ENCODE peak calls at places on chromosomes 2 and 18, in eight cellular contexts. D, T, A, S, M, W, G and C are unnamed samples.

GRCh38 chr2:38115216-38116012 is 39.5 kb upstream of the CYP1B1 start:
- DNase-seq in D (peak), T (peak), A (peak), S (peak), M (peak), W (peak), G (peak), C (peak)

GRCh38 chr2:66389651-66390131 is 45.2 kb upstream of the MEIS1 start:
- DNase-seq in D (peak), T (peak), A (peak), S (no peak), M (no peak), W (no peak), G (no peak), C (no peak)

GRCh38 chr2:154910701-154911100 is 212.2 kb downstream of the KCNJ3 start:
- DNase-seq in D (no peak), T (no peak), A (no peak), S (no peak), M (no peak), W (no peak), G (no peak), C (no peak)

GRCh38 chr2:136008205-136008865 is 22.9 kb upstream of the DARS1 start:
- DNase-seq in D (no peak), T (no peak), A (peak), S (no peak), M (no peak), W (no peak), G (peak), C (no peak)

GRCh38 chr18:59823611-59824195 is 76.1 kb upstream of the PMAIP1 start:
- DNase-seq in D (peak), T (peak), A (peak), S (peak), M (peak), W (no peak), G (peak), C (peak)

GRCh38 chr2:127570282-127571250 is 35.1 kb downstream of the MYO7B start:
- DNase-seq in D (no peak), T (no peak), A (no peak), S (no peak), M (no peak), W (no peak), G (no peak), C (no peak)

GRCh38 chr2:147364597-147364996 is 480.2 kb upstream of the ACVR2A start:
- DNase-seq in D (no peak), T (no peak), A (no peak), S (no peak), M (no peak), W (no peak), G (no peak), C (no peak)

GRCh38 chr2:63890678-63891077 is 49.0 kb downstream of the UGP2 start:
- DNase-seq in D (no peak), T (no peak), A (no peak), S (no peak), M (no peak), W (no peak), G (no peak), C (no peak)

GRCh38 chr2:69099541-69099940 is 86.6 kb downstream of the ANTXR1 start:
- DNase-seq in D (no peak), T (no peak), A (no peak), S (peak), M (no peak), W (no peak), G (no peak), C (no peak)

GRCh38 chr2:27291865-27292264 is 9.6 kb downstream of the TRIM54 start:
- DNase-seq in D (peak), T (peak), A (no peak), S (no peak), M (peak), W (no peak), G (no peak), C (no peak)

GRCh38 chr2:25305809-25306208 is 35.9 kb downstream of the DNMT3A start:
- DNase-seq in D (no peak), T (no peak), A (no peak), S (no peak), M (no peak), W (no peak), G (peak), C (peak)

GRCh38 chr2:36704475-36705150 is 8.1 kb downstream of the VIT start:
- DNase-seq in D (no peak), T (no peak), A (no peak), S (no peak), M (no peak), W (no peak), G (no peak), C (no peak)

GRCh38 chr2:27262379-27263286 is at the start of gene SLC30A3:
- DNase-seq in D (peak), T (peak), A (peak), S (peak), M (peak), W (no peak), G (peak), C (no peak)

GRCh38 chr2:66574701-66575624 is 140.0 kb downstream of the MEIS1 start:
- DNase-seq in D (peak), T (peak), A (peak), S (peak), M (peak), W (no peak), G (peak), C (peak)

GRCh38 chr2:55418072-55418471 is 1.6 kb downstream of the CCDC88A start:
- DNase-seq in D (no peak), T (no peak), A (no peak), S (peak), M (no peak), W (no peak), G (no peak), C (no peak)

GRCh38 chr2:27518113-27518781 is 21.6 kb downstream of the GCKR start:
- DNase-seq in D (no peak), T (no peak), A (no peak), S (no peak), M (no peak), W (no peak), G (no peak), C (no peak)

GRCh38 chr2:174336403-174337336 is 1.9 kb downstream of the SP9 start:
- DNase-seq in D (peak), T (peak), A (peak), S (peak), M (peak), W (no peak), G (no peak), C (no peak)

GRCh38 chr2:8636691-8637636 is 44.9 kb upstream of the ID2 start:
- DNase-seq in D (no peak), T (peak), A (no peak), S (no peak), M (peak), W (no peak), G (no peak), C (no peak)

GRCh38 chr2:65300134-65300771 is 72.6 kb downstream of the ACTR2 start:
- DNase-seq in D (no peak), T (no peak), A (peak), S (no peak), M (no peak), W (peak), G (peak), C (peak)
- H3K27ac ChIP-seq in D (no peak), T (no peak), A (peak), S (no peak), M (no peak), W (peak), G (peak), C (no peak)

DNA sequence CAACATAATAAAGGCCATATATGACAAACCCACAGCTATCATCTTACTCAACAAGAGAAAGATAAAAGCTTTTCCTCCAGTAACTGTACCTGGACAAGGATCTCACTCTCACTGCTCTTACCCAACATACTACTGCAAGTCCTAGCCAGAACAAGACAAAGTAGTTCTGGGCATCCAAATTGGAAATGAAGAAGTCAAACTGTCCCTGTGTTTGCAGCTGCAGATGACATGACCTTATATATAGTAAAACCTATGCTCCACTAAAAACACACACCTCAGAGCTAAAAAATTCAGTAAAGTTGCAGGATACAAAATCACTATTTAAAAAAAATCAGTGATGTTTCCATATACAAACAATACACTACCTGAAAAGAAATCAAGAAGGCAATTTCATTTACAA is 32.2 kb downstream of the USP34 start:
- DNase-seq in D (no peak), T (no peak), A (no peak), S (no peak), M (no peak), W (no peak), G (no peak), C (no peak)
- H3K27ac ChIP-seq in D (no peak), T (peak), A (no peak), S (no peak), M (no peak), W (no peak), G (no peak), C (no peak)

DNA sequence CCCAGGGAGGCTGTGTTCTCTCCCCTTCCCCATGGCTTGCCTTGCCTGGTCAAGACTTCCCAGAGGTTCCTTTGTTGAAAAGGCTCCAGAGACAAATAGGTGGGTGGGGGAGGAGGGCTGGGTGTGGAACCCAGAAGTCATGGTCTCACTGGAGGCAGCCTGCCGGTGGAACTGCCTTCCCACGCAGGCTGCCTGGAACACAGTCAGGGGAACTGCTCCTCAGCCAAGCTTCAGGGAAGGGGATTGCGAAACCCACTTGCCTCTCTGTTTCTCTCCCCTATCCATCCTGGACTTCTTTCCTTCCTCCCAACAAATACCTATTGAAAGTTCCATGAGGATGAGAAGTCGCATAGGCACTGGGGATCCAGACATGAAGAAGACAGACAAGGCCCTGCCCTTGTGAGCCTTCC is 31.6 kb downstream of the MARCO start:
- DNase-seq in D (no peak), T (no peak), A (no peak), S (no peak), M (no peak), W (no peak), G (no peak), C (no peak)
- H3K27ac ChIP-seq in D (no peak), T (no peak), A (no peak), S (no peak), M (no peak), W (peak), G (no peak), C (no peak)

DNA sequence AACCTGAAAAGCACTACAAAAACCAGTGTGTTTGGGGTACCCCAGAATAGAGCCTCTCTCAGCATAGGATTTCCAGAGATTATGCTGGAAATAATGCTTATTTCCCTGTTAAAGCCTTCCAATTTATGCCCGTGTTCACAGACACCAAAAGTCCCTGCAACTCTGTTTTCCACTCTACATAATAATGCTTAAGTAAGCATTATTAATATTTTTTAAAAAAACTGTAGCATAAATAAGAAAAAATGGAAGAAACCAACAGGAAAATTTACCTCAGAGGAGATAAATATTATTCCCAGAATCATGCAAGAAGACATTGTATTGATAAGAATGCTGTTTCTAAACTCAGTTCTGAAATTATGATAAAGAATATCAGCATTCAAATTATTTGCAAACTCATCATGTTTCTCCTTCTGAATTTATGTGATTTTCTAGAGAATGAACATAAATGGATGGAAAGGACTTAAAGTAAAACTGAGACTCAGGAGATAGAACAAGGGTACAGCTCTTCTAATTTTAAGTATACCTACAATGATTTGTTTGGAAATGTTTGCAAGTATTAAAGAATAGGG is 241.7 kb downstream of the LRP1B start:
- DNase-seq in D (no peak), T (no peak), A (no peak), S (no peak), M (no peak), W (no peak), G (no peak), C (no peak)
- H3K27ac ChIP-seq in D (no peak), T (no peak), A (no peak), S (no peak), M (no peak), W (no peak), G (no peak), C (peak)

DNA sequence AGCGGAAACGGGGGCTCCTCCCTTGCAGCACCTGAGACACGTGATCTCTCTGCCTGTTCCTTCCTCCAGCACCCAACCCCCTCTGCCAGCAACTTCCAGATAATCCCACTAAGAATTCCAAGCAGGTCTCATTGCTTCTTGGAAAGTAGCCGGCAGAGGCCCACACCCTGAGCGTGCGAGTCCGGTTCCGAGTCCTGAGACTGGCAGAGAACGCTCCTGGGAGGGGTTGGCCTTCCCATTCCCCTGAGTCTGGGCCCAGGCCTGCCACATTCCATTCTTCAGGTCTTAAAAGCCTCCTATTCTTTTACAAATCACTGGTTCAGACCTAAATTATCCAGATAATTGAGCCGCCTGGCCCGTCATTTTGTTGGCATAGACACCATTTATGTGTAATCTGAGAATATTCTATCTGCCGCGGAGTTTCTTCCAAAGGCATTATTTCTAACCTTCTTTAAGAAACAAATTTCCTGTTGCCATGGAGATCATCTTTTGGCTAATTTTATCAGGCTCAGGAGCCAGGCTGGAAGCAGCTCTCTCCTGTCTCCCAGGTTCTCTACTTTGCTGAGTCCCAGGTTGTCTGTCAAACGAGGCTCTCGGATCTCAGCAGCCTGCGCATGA is 165.4 kb downstream of the MYCN start:
- DNase-seq in D (no peak), T (peak), A (no peak), S (no peak), M (peak), W (no peak), G (no peak), C (no peak)
- H3K27ac ChIP-seq in D (no peak), T (no peak), A (no peak), S (no peak), M (peak), W (no peak), G (no peak), C (no peak)

GRCh38 chr2:210620456-210620855 is 64.1 kb downstream of the CPS1 start:
- DNase-seq in D (no peak), T (no peak), A (no peak), S (no peak), M (peak), W (no peak), G (no peak), C (no peak)
- H3K27ac ChIP-seq in D (no peak), T (no peak), A (no peak), S (no peak), M (no peak), W (no peak), G (no peak), C (no peak)

DNA sequence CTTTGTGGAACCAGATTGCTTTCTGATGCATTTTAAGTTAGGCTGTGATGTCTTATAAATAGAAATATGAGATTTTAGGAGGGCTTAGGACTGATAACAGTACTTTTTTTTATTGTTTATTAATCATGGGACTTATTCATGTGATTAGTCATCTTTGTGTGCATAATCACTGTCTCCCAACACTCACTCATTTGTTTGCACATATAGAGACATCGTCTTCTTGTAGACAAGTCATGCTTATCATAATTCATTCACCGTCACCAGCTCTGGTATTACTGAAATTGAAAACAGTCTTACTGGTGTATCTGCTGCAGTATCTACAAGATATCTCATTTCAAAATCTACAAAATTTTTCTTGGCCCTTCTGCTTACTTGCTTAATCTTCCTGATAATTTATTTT is 45.8 kb downstream of the WDR7 start:
- DNase-seq in D (no peak), T (no peak), A (no peak), S (no peak), M (no peak), W (no peak), G (no peak), C (no peak)
- H3K27ac ChIP-seq in D (no peak), T (no peak), A (no peak), S (no peak), M (no peak), W (no peak), G (no peak), C (no peak)

DNA sequence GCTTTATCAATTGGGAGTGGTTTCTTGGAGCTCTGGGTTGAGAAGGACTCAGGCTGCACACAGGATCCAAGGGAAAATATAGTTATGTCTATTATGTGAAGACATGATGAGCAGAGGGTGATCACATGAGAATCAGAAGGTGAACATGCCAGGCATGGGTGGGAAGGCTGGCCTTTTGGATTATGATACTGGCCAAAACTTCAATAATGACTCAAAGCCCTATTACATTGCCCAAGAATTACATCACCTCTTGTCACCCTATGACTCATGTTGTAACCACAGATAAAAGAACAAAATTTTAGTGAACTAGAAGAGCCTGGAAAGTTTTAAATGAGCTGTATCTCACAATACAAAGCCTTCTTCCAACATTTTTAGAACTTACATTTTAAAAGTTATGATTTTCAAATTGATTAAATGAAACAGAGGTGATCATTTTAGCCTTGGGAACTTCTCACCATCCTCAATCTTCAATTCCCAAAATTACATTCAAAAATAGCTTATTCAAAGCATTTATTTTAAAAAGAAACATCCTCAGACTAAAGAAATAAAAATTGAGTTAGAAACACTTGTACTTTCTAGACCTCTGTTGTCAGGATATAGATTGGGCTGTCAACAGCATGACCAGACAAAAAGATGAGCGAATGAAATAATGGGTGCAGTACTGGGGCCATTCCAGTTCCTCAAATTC is 428.3 kb downstream of the MBD2 start:
- DNase-seq in D (no peak), T (no peak), A (peak), S (no peak), M (no peak), W (no peak), G (no peak), C (no peak)
- H3K27ac ChIP-seq in D (no peak), T (no peak), A (no peak), S (no peak), M (no peak), W (peak), G (no peak), C (no peak)